ENCODE peak calls at places on chromosomes 11 and 22, in eight cellular contexts. E is mucosa of descending colon; N is stimulated activated CD4-positive, alpha-beta T cell treated with anti-CD3 and anti-CD28 coated beads, Interleukin-2, amount 100 ng/mL, for 48 hours; Q is NCI-H2171 treated with DMSO at 0.1 percent for 48 hours; U is Right ventricle myocardium superior; I is A549; R is HCT116; L is AG09309. D is an unnamed sample.

GRCh38 chr11:32172771-32173170 is 81.9 kb downstream of the RCN1 start:
- DNase-seq in E (no peak), N (no peak), Q (no peak), U (no peak), I (no peak), R (no peak), L (no peak), D (no peak)

GRCh38 chr22:40044102-40044869 is 49.5 kb downstream of the FAM83F start:
- DNase-seq in E (peak; percentile 99), N (peak; percentile 99), Q (peak; percentile 99), U (peak; percentile 98), I (peak; percentile 98), R (peak; percentile 98), L (peak; percentile 98), D (peak; percentile 95)

GRCh38 chr22:25745341-25746011 is 3.5 kb downstream of the MYO18B start:
- DNase-seq in E (no peak), N (no peak), Q (no peak), U (no peak), I (peak; percentile 18), R (no peak), L (peak; percentile 84), D (no peak)

GRCh38 chr22:37591823-37592404 is 12.0 kb upstream of the LGALS2 start:
- DNase-seq in E (no peak), N (no peak), Q (no peak), U (no peak), I (no peak), R (no peak), L (no peak), D (no peak)

GRCh38 chr11:118705111-118705741 is 25.8 kb upstream of the TREH start:
- DNase-seq in E (peak; percentile 41), N (no peak), Q (no peak), U (no peak), I (no peak), R (no peak), L (no peak), D (no peak)

GRCh38 chr22:21444701-21445436 is 22.3 kb upstream of the TMEM191C start:
- DNase-seq in E (peak; percentile 18), N (no peak), Q (no peak), U (peak; percentile 31), I (no peak), R (no peak), L (no peak), D (no peak)

GRCh38 chr11:86016451-86016850 is 52.4 kb downstream of the PICALM start:
- DNase-seq in E (no peak), N (no peak), Q (no peak), U (no peak), I (no peak), R (no peak), L (no peak), D (no peak)

GRCh38 chr11:673866-674265 is 21.2 kb downstream of the DEAF1 start:
- DNase-seq in E (no peak), N (no peak), Q (no peak), U (no peak), I (no peak), R (no peak), L (no peak), D (no peak)

GRCh38 chr11:74926304-74927030 is 22.4 kb downstream of the XRRA1 start:
- DNase-seq in E (no peak), N (no peak), Q (no peak), U (no peak), I (no peak), R (no peak), L (peak; percentile 57), D (no peak)

GRCh38 chr11:16902182-16902581 is 112.0 kb downstream of the PLEKHA7 start:
- DNase-seq in E (no peak), N (peak; percentile 28), Q (no peak), U (no peak), I (no peak), R (peak; percentile 48), L (no peak), D (no peak)

GRCh38 chr22:46515208-46516111 is 22.0 kb downstream of the CELSR1 start:
- DNase-seq in E (no peak), N (no peak), Q (no peak), U (no peak), I (no peak), R (no peak), L (no peak), D (no peak)

GRCh38 chr11:34339149-34340064 is 18.4 kb downstream of the ABTB2 start:
- DNase-seq in E (no peak), N (no peak), Q (no peak), U (no peak), I (peak; percentile 77), R (no peak), L (no peak), D (no peak)

GRCh38 chr22:20111045-20111688 is 4.7 kb upstream of the RANBP1 start:
- DNase-seq in E (peak; percentile 25), N (no peak), Q (peak; percentile 54), U (peak; percentile 29), I (peak; percentile 65), R (peak; percentile 51), L (no peak), D (peak; percentile 38)

GRCh38 chr11:36056160-36056751 is 112.4 kb downstream of the LDLRAD3 start:
- DNase-seq in E (no peak), N (no peak), Q (no peak), U (no peak), I (peak; percentile 38), R (no peak), L (no peak), D (no peak)

GRCh38 chr11:128431931-128432330 is 155.4 kb downstream of the ETS1 start:
- DNase-seq in E (no peak), N (no peak), Q (no peak), U (no peak), I (no peak), R (no peak), L (no peak), D (no peak)

GRCh38 chr11:114197799-114198500 is 98.2 kb upstream of the NNMT start:
- DNase-seq in E (no peak), N (no peak), Q (no peak), U (peak; percentile 85), I (no peak), R (no peak), L (no peak), D (no peak)

GRCh38 chr22:37953062-37953436 is 352 bp downstream of the C22orf23 start:
- DNase-seq in E (no peak), N (no peak), Q (no peak), U (no peak), I (no peak), R (no peak), L (peak; percentile 10), D (no peak)

GRCh38 chr11:65558785-65559509 is 788 bp upstream of the LTBP3 start:
- DNase-seq in E (peak; percentile 66), N (no peak), Q (no peak), U (peak; percentile 88), I (peak; percentile 57), R (no peak), L (no peak), D (no peak)

GRCh38 chr22:29393019-29393608 is 4.7 kb upstream of the AP1B1 start:
- DNase-seq in E (no peak), N (no peak), Q (no peak), U (no peak), I (no peak), R (no peak), L (no peak), D (no peak)